ENCODE peak calls at places on chromosomes 2 and 18, in nine cellular contexts. G is NCI-H2029; M is stimulated activated CD4-positive, alpha-beta T cell treated with anti-CD3 and anti-CD28 coated beads, TNF-alpha, amount 100 ng/mL, for 4 hours; F is NCI-H345; R is head of caudate nucleus; Q is cardiac fibroblast; J is stromal cell of bone marrow; T is LoVo; E is HuH-7.5. N is an unnamed sample.

GRCh38 chr2:216636570-216637450 is 3.6 kb downstream of the IGFBP2 start:
- DNase-seq in Q (peak), F (no peak), M (no peak), T (peak), E (peak), J (no peak), G (peak), R (no peak), N (peak)

GRCh38 chr2:208827109-208827508 is 420.5 kb downstream of the PTH2R start:
- DNase-seq in R (no peak), T (no peak), G (no peak), F (no peak), J (no peak), E (no peak), Q (no peak), M (no peak), N (no peak)

GRCh38 chr2:169818241-169818640 is 6.5 kb downstream of the METTL5 start:
- DNase-seq in Q (no peak), T (no peak), M (no peak), E (no peak), R (no peak), G (no peak), J (no peak), F (no peak), N (no peak)

GRCh38 chr2:176129013-176129796 is at the start of gene HOXD8:
- DNase-seq in T (peak), M (no peak), G (peak), F (peak), E (no peak), J (peak), Q (peak), R (no peak), N (peak)

GRCh38 chr2:46984642-46985476 is 69.3 kb upstream of the MCFD2 start:
- DNase-seq in G (no peak), Q (peak), M (peak), T (peak), F (no peak), E (no peak), J (peak), R (no peak), N (no peak)

GRCh38 chr2:71042287-71042686 is 26.2 kb upstream of the NAGK start:
- DNase-seq in E (no peak), J (no peak), F (no peak), Q (no peak), T (no peak), M (no peak), G (no peak), R (no peak), N (no peak)

GRCh38 chr2:65072181-65072970 is 16.2 kb downstream of the CEP68 start:
- DNase-seq in Q (no peak), E (no peak), F (no peak), M (no peak), R (no peak), J (no peak), T (no peak), G (no peak), N (no peak)

GRCh38 chr2:167140767-167141166 is 252.5 kb downstream of the XIRP2 start:
- DNase-seq in F (no peak), R (no peak), Q (peak), T (no peak), E (no peak), G (no peak), M (no peak), J (peak), N (peak)

GRCh38 chr18:6666286-6666685 is 63.2 kb upstream of the ARHGAP28 start:
- DNase-seq in Q (no peak), R (no peak), G (no peak), T (no peak), J (no peak), E (no peak), F (no peak), M (no peak), N (no peak)

GRCh38 chr18:58856881-58857280 is 7.8 kb upstream of the ZNF532 start:
- DNase-seq in Q (peak), M (no peak), G (no peak), J (peak), T (peak), F (no peak), E (no peak), R (no peak), N (no peak)

GRCh38 chr18:11995445-11996189 is 14.3 kb downstream of the IMPA2 start:
- DNase-seq in E (peak), F (peak), Q (peak), G (peak), M (peak), T (peak), R (peak), J (peak), N (no peak)

GRCh38 chr2:139828011-139828410 is 1047.8 kb upstream of the NXPH2 start:
- DNase-seq in T (no peak), F (no peak), J (no peak), Q (no peak), M (no peak), E (no peak), G (no peak), R (no peak), N (no peak)

GRCh38 chr2:579961-580360 is 97.2 kb downstream of the TMEM18 start:
- DNase-seq in J (no peak), M (no peak), F (no peak), E (no peak), Q (no peak), T (no peak), G (no peak), R (no peak), N (no peak)

GRCh38 chr2:26911911-26912861 is 58.3 kb upstream of the MAPRE3 start:
- DNase-seq in G (no peak), J (no peak), R (peak), Q (no peak), F (peak), T (no peak), M (no peak), E (no peak), N (peak)

GRCh38 chr2:30147196-30147714 is 448 bp downstream of the YPEL5 start:
- DNase-seq in G (no peak), E (no peak), T (no peak), J (peak), M (no peak), F (no peak), R (no peak), Q (no peak), N (no peak)

GRCh38 chr2:112050311-112050710 is 4.8 kb upstream of the TMEM87B start:
- DNase-seq in Q (no peak), R (no peak), E (no peak), M (no peak), T (peak), G (no peak), F (no peak), J (no peak), N (no peak)

GRCh38 chr2:208407667-208408066 is 1.1 kb downstream of the PTH2R start:
- DNase-seq in J (no peak), Q (peak), T (peak), R (peak), F (peak), G (no peak), E (no peak), M (no peak), N (no peak)

GRCh38 chr2:137228566-137228965 is 463.2 kb downstream of the THSD7B start:
- DNase-seq in Q (peak), M (no peak), J (no peak), T (no peak), F (no peak), E (no peak), G (no peak), R (no peak), N (no peak)

GRCh38 chr2:142130111-142131015 is 453 bp downstream of the LRP1B start:
- DNase-seq in M (no peak), E (peak), Q (peak), R (peak), J (peak), G (no peak), F (peak), T (no peak), N (no peak)

GRCh38 chr2:54471221-54471711 is 15.1 kb downstream of the SPTBN1 start:
- DNase-seq in Q (peak), T (peak), R (no peak), M (no peak), E (peak), J (no peak), G (no peak), F (peak), N (peak)